ENCODE peak calls at places on chromosomes 13 and 19, in eight cellular contexts. G is T1000, S is pons, J is fibroblast of the aortic adventitia, T is C1 segment of cervical spinal cord, V is T follicular helper cell, U is T-cell, Z is cerebellar cortex. D is an unnamed sample.

GRCh38 chr19:2171349-2172145 is 7.8 kb downstream of the DOT1L start:
- DNase-seq in Z (no peak), J (peak), V (peak), U (peak), S (no peak), T (no peak), G (peak), D (peak)

GRCh38 chr19:45717983-45718650 is 12.6 kb downstream of the FBXO46 start:
- DNase-seq in U (no peak), T (no peak), Z (no peak), V (no peak), S (no peak), J (no peak), G (no peak), D (no peak)

GRCh38 chr13:53501387-53501786 is 472.8 kb downstream of the OLFM4 start:
- DNase-seq in T (no peak), Z (no peak), S (no peak), U (no peak), V (no peak), J (no peak), G (no peak), D (no peak)

GRCh38 chr19:35533822-35534521 is 716 bp downstream of the GAPDHS start:
- DNase-seq in U (peak), S (no peak), G (no peak), J (peak), Z (no peak), T (no peak), V (peak), D (no peak)

GRCh38 chr13:19957320-19958118 is 1.0 kb upstream of the ZMYM2 start:
- DNase-seq in G (no peak), J (peak), T (no peak), Z (peak), S (peak), V (peak), U (peak), D (peak)

GRCh38 chr19:38061294-38061693 is 154.3 kb downstream of the SIPA1L3 start:
- DNase-seq in V (no peak), Z (no peak), G (peak), T (no peak), U (no peak), J (peak), S (no peak), D (no peak)

GRCh38 chr13:39341238-39341637 is 261.8 kb downstream of the LHFPL6 start:
- DNase-seq in V (no peak), J (no peak), T (no peak), G (no peak), S (peak), Z (no peak), U (no peak), D (no peak)

GRCh38 chr19:43664008-43664407 is 6.0 kb downstream of the PLAUR start:
- DNase-seq in S (peak), Z (no peak), U (peak), T (no peak), V (peak), J (no peak), G (no peak), D (peak)

GRCh38 chr13:113024466-113024865 is 55.5 kb downstream of the MCF2L start:
- DNase-seq in T (no peak), G (no peak), Z (no peak), J (no peak), U (no peak), V (no peak), S (no peak), D (no peak)

GRCh38 chr13:20291675-20292074 is 59.6 kb upstream of the GJB6 start:
- DNase-seq in S (no peak), T (no peak), Z (no peak), J (no peak), G (no peak), U (no peak), V (no peak), D (no peak)

GRCh38 chr19:47641891-47642485 is 33.1 kb downstream of the BICRA start:
- DNase-seq in Z (no peak), U (no peak), T (no peak), J (no peak), V (no peak), G (no peak), S (no peak), D (no peak)

GRCh38 chr19:28949535-28949934 is 263.4 kb downstream of the UQCRFS1 start:
- DNase-seq in J (no peak), Z (no peak), S (no peak), V (no peak), G (no peak), T (no peak), U (no peak), D (no peak)

GRCh38 chr13:40595693-40596092 is 70.7 kb downstream of the FOXO1 start:
- DNase-seq in S (no peak), G (no peak), U (no peak), J (peak), Z (no peak), T (no peak), V (no peak), D (no peak)

GRCh38 chr13:24119593-24120508 is 40.7 kb upstream of the SPATA13 start:
- DNase-seq in V (no peak), G (no peak), Z (no peak), U (no peak), J (peak), S (no peak), T (no peak), D (no peak)

GRCh38 chr13:99330942-99331341 is 23.7 kb upstream of the GPR183 start:
- DNase-seq in G (no peak), T (no peak), V (no peak), S (no peak), Z (no peak), U (no peak), J (no peak), D (no peak)

GRCh38 chr13:46751811-46752635 is 44.9 kb downstream of the ESD start:
- DNase-seq in V (no peak), J (peak), U (peak), S (peak), G (no peak), Z (peak), T (no peak), D (peak)

GRCh38 chr13:60431108-60431700 is 34.2 kb downstream of the TDRD3 start:
- DNase-seq in G (no peak), V (no peak), S (peak), T (no peak), U (no peak), Z (peak), J (peak), D (no peak)

GRCh38 chr13:39036212-39036611 is 1.7 kb downstream of the PROSER1 start:
- DNase-seq in T (no peak), J (peak), S (no peak), V (no peak), G (no peak), U (no peak), Z (no peak), D (no peak)

GRCh38 chr19:35738021-35738886 is 4.0 kb downstream of the IGFLR1 start:
- DNase-seq in J (no peak), T (no peak), S (no peak), G (no peak), V (no peak), Z (no peak), U (no peak), D (no peak)

D was measured in T-helper 9 cell.